ENCODE peak calls at places on chromosomes 6 and 20, in ten cellular contexts. I is upper lobe of right lung; U is heart left ventricle; O is HFFc6; J is brain microvascular endothelial cell; C is dorsolateral prefrontal cortex; N is AG10803; V is tibial artery; X is tibial nerve; T is CD8-positive, alpha-beta T cell. S is an unnamed sample.
A peak's percentile ranks its signal among the peaks of the same experiment; 100 is the strongest.

GRCh38 chr6:88982720-88983119 is 19.3 kb upstream of the RNGTT start:
- DNase-seq in I (no peak), U (no peak), O (peak; percentile 74), J (peak; percentile 48), C (no peak), N (peak; percentile 88), V (peak; percentile 81), X (peak; percentile 62), T (no peak), S (no peak)

GRCh38 chr6:15962449-15962764 is 166.5 kb upstream of the MYLIP start:
- DNase-seq in I (no peak), U (no peak), O (peak; percentile 59), J (peak; percentile 53), C (no peak), N (peak; percentile 95), V (no peak), X (no peak), T (no peak), S (no peak)

GRCh38 chr6:111846511-111847409 is 26.5 kb downstream of the FYN start:
- DNase-seq in I (no peak), U (peak; percentile 72), O (no peak), J (no peak), C (no peak), N (peak; percentile 33), V (no peak), X (no peak), T (no peak), S (no peak)

GRCh38 chr6:69216127-69216526 is 580.7 kb downstream of the LMBRD1 start:
- DNase-seq in I (no peak), U (no peak), O (no peak), J (no peak), C (no peak), N (no peak), V (no peak), X (no peak), T (no peak), S (no peak)

GRCh38 chr6:114558153-114558552 is 215.3 kb upstream of the HS3ST5 start:
- DNase-seq in I (no peak), U (no peak), O (no peak), J (no peak), C (no peak), N (no peak), V (no peak), X (no peak), T (no peak), S (no peak)

GRCh38 chr6:135985471-135985870 is 134.0 kb downstream of the PDE7B start:
- DNase-seq in I (no peak), U (no peak), O (peak; percentile 7), J (no peak), C (no peak), N (peak; percentile 58), V (no peak), X (no peak), T (no peak), S (no peak)

GRCh38 chr6:11025911-11026635 is 18.0 kb downstream of the ELOVL2 start:
- DNase-seq in I (no peak), U (no peak), O (no peak), J (no peak), C (no peak), N (no peak), V (no peak), X (no peak), T (no peak), S (no peak)

GRCh38 chr20:8433286-8433685 is 301.2 kb downstream of the PLCB1 start:
- DNase-seq in I (no peak), U (no peak), O (no peak), J (no peak), C (no peak), N (no peak), V (no peak), X (no peak), T (no peak), S (no peak)

GRCh38 chr6:21598662-21599061 is 5.1 kb downstream of the SOX4 start:
- DNase-seq in I (no peak), U (no peak), O (no peak), J (no peak), C (no peak), N (no peak), V (no peak), X (no peak), T (no peak), S (no peak)

GRCh38 chr6:21597706-21598273 is 4.2 kb downstream of the SOX4 start:
- DNase-seq in I (no peak), U (peak; percentile 54), O (peak; percentile 8), J (no peak), C (no peak), N (peak; percentile 40), V (no peak), X (no peak), T (no peak), S (no peak)

GRCh38 chr6:21596379-21597242 is 3.1 kb downstream of the SOX4 start:
- DNase-seq in I (peak; percentile 76), U (peak; percentile 72), O (peak; percentile 50), J (peak; percentile 32), C (no peak), N (peak; percentile 57), V (peak; percentile 70), X (peak; percentile 24), T (no peak), S (no peak)

GRCh38 chr6:21595951-21596378 is 2.4 kb downstream of the SOX4 start:
- DNase-seq in I (no peak), U (no peak), O (no peak), J (no peak), C (no peak), N (no peak), V (no peak), X (no peak), T (no peak), S (no peak)

DNA sequence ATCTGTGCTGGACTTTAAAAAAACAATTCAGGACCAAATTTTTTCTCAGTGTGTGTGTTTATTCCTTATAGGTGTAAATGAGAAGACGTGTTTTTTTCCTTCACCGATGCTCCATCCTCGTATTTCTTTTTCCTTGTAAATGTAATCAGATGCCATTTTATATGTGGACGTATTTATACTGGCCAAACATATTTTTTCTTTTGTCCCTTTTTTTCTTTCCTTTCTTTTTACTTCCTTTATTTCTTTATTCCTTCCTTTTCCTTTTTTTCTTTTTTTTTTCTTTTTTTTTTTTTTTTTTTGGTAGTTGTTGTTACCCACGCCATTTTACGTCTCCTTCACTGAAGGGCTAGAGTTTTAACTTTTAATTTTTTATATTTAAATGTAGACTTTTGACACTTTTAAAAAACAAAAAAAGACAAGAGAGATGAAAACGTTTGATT is 3.7 kb downstream of the SOX4 start:
- DNase-seq in I (no peak), U (no peak), O (no peak), J (no peak), C (no peak), N (no peak), V (no peak), X (no peak), T (no peak), S (no peak)
- TF ChIP-seq CTCF in I (no peak), U (no peak), O (peak; percentile 42), J (no peak), C (no peak), N (no peak), V (no peak), X (no peak), T (peak; percentile 35), S (peak; percentile 42)

GRCh38 chr20:40930561-40930960 is 98.1 kb upstream of the TOP1 start:
- DNase-seq in I (no peak), U (no peak), O (no peak), J (peak; percentile 30), C (no peak), N (no peak), V (no peak), X (no peak), T (no peak), S (no peak)
- TF ChIP-seq CTCF in I (no peak), U (no peak), O (no peak), J (no peak), C (no peak), N (no peak), V (no peak), X (no peak), T (no peak), S (no peak)

DNA sequence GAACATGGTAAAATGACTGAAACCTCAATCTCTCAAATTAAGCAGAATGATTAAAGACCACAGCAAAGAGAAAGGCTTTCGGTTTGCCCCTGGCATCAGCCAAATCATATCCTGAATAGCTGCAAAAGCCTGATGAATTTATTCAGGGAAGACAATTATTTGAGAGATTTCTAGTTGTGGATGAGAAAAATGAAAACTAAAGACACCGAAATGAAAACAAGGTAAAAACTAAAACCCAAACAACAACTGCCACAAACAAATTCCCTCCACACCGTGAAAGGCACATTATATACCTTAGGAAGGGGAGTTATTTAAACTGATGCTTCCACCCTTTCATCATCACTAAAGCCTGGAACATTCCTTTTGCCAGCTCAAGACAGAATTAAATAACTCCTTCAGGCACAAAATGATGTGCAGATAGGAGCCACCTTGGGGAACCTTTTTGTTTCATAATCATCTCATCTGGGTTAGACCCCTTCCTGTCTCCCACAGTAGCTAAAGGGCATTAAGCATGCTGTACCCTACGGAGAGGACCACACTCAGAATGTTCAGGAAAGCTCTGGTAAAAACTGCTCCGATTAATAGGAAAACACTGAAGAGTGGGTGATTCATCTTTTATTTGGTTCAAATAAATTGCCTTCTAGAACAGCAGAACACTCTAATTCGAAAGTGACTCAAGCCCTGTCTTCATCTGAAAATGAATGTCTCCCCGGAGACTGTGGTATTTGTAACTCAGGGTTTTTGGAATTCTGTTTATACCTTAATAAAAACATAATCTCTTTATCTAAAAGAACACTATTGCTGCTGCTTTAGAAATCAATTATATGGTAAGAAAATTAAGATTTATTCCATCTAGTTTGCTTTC is 9.1 kb upstream of the ANKRD60 start:
- DNase-seq in I (no peak), U (no peak), O (peak; percentile 73), J (peak; percentile 35), C (no peak), N (peak; percentile 80), V (no peak), X (no peak), T (no peak), S (no peak)
- TF ChIP-seq CTCF in I (no peak), U (no peak), O (no peak), J (no peak), C (no peak), N (no peak), V (no peak), X (no peak), T (peak; percentile 42), S (peak; percentile 70)

GRCh38 chr6:814378-815347 is 121.7 kb upstream of the EXOC2 start:
- DNase-seq in I (no peak), U (no peak), O (no peak), J (no peak), C (no peak), N (no peak), V (no peak), X (no peak), T (no peak), S (no peak)

GRCh38 chr6:811186-811585 is 118.2 kb upstream of the EXOC2 start:
- DNase-seq in I (no peak), U (no peak), O (no peak), J (no peak), C (no peak), N (peak; percentile 9), V (no peak), X (no peak), T (no peak), S (no peak)

GRCh38 chr6:815348-815738 is 122.4 kb upstream of the EXOC2 start:
- DNase-seq in I (no peak), U (no peak), O (peak; percentile 1), J (no peak), C (no peak), N (no peak), V (no peak), X (no peak), T (no peak), S (no peak)

GRCh38 chr6:816510-817084 is 123.7 kb upstream of the EXOC2 start:
- DNase-seq in I (no peak), U (no peak), O (no peak), J (no peak), C (no peak), N (no peak), V (no peak), X (no peak), T (no peak), S (peak; percentile 60)

DNA sequence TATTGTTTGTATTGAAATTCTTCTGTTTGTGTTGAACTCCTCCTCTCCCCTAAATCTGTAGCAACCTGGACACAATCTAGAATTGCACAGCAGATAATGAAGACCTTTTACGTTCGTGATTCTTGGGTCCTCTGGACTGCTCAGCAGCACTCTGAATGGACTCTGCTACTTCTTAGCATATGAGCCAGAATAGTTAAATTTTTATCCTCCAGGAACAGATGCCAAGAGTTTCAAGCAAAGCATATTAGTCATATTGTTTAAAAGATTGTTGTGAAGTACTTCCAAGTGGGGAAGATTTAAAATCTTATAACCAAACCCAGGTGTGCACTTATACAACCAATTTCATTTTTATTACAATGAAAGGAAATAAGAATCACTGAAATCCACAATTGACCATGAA is 118.9 kb upstream of the EXOC2 start:
- DNase-seq in I (no peak), U (no peak), O (no peak), J (no peak), C (no peak), N (peak; percentile 48), V (no peak), X (no peak), T (no peak), S (no peak)
- TF ChIP-seq CTCF in I (no peak), U (no peak), O (no peak), J (no peak), C (no peak), N (no peak), V (no peak), X (no peak), T (no peak), S (no peak)